ENCODE peak calls at places on chromosomes 1 and 21, in ten cellular contexts. O, D, F, U, W, L, G, E, V and H are unnamed samples.

GRCh38 chr1:6049419-6049818 is 3.7 kb downstream of the KCNAB2 start:
- DNase-seq in O (no peak), D (no peak), F (no peak), U (no peak), W (no peak), L (no peak), G (no peak), E (no peak), V (no peak), H (no peak)

GRCh38 chr1:53733447-53733931 is 5.5 kb downstream of the GLIS1 start:
- DNase-seq in O (no peak), D (peak), F (no peak), U (no peak), W (no peak), L (no peak), G (no peak), E (no peak), V (no peak), H (peak)

GRCh38 chr1:235882816-235883215 is 16.1 kb upstream of the LYST start:
- DNase-seq in O (no peak), D (no peak), F (no peak), U (no peak), W (no peak), L (no peak), G (peak), E (no peak), V (peak), H (no peak)

GRCh38 chr1:110421159-110421777 is 13.8 kb upstream of the LAMTOR5 start:
- DNase-seq in O (no peak), D (no peak), F (no peak), U (no peak), W (no peak), L (no peak), G (peak), E (no peak), V (no peak), H (no peak)

GRCh38 chr21:28207776-28208175 is 784.9 kb downstream of the LTN1 start:
- DNase-seq in O (no peak), D (peak), F (no peak), U (no peak), W (no peak), L (no peak), G (peak), E (no peak), V (no peak), H (peak)

GRCh38 chr1:44677201-44677520 is 2.6 kb downstream of the ARMH1 start:
- DNase-seq in O (no peak), D (no peak), F (no peak), U (peak), W (peak), L (no peak), G (peak), E (no peak), V (no peak), H (no peak)

GRCh38 chr1:93005252-93005598 is 44.0 kb upstream of the DIPK1A start:
- DNase-seq in O (no peak), D (no peak), F (no peak), U (no peak), W (no peak), L (no peak), G (no peak), E (no peak), V (no peak), H (no peak)

GRCh38 chr1:6593810-6594209 is 8.9 kb downstream of the KLHL21 start:
- DNase-seq in O (no peak), D (no peak), F (no peak), U (no peak), W (no peak), L (no peak), G (no peak), E (no peak), V (no peak), H (no peak)

GRCh38 chr1:41851589-41851988 is 67.1 kb downstream of the HIVEP3 start:
- DNase-seq in O (no peak), D (no peak), F (no peak), U (no peak), W (peak), L (no peak), G (peak), E (no peak), V (no peak), H (peak)

GRCh38 chr1:89949991-89950624 is 44.8 kb upstream of the ZNF326 start:
- DNase-seq in O (no peak), D (no peak), F (no peak), U (no peak), W (no peak), L (no peak), G (no peak), E (no peak), V (no peak), H (no peak)

GRCh38 chr1:205407970-205408369 is 13.9 kb downstream of the LEMD1 start:
- DNase-seq in O (no peak), D (no peak), F (no peak), U (no peak), W (no peak), L (no peak), G (no peak), E (no peak), V (no peak), H (no peak)

GRCh38 chr1:53584446-53585102 is 125.4 kb downstream of the DMRTB1 start:
- DNase-seq in O (no peak), D (no peak), F (peak), U (peak), W (no peak), L (no peak), G (no peak), E (no peak), V (no peak), H (no peak)

GRCh38 chr1:203765029-203765837 is at the start of gene LAX1:
- DNase-seq in O (peak), D (no peak), F (no peak), U (peak), W (peak), L (peak), G (no peak), E (peak), V (no peak), H (no peak)

GRCh38 chr1:226697608-226698544 is 41.2 kb downstream of the ITPKB start:
- DNase-seq in O (no peak), D (no peak), F (peak), U (no peak), W (no peak), L (no peak), G (no peak), E (no peak), V (no peak), H (no peak)

GRCh38 chr1:97364086-97364485 is 556.7 kb downstream of the DPYD start:
- DNase-seq in O (no peak), D (peak), F (no peak), U (no peak), W (no peak), L (no peak), G (peak), E (no peak), V (no peak), H (no peak)

GRCh38 chr1:208654241-208654640 is 410.1 kb upstream of the PLXNA2 start:
- DNase-seq in O (no peak), D (peak), F (no peak), U (no peak), W (peak), L (no peak), G (peak), E (no peak), V (no peak), H (peak)

GRCh38 chr1:98323396-98323795 is 338.1 kb upstream of the SNX7 start:
- DNase-seq in O (no peak), D (peak), F (no peak), U (no peak), W (peak), L (no peak), G (peak), E (no peak), V (no peak), H (no peak)

GRCh38 chr1:94909486-94909885 is 17.4 kb downstream of the CNN3 start:
- DNase-seq in O (no peak), D (no peak), F (no peak), U (no peak), W (no peak), L (no peak), G (peak), E (no peak), V (no peak), H (no peak)

GRCh38 chr1:7410156-7410555 is 360.9 kb upstream of the VAMP3 start:
- DNase-seq in O (no peak), D (no peak), F (no peak), U (no peak), W (no peak), L (no peak), G (no peak), E (no peak), V (peak), H (no peak)

GRCh38 chr1:200376521-200376920 is 33.3 kb downstream of the ZNF281 start:
- DNase-seq in O (no peak), D (no peak), F (no peak), U (no peak), W (no peak), L (no peak), G (peak), E (no peak), V (no peak), H (no peak)

GRCh38 chr21:37159053-37159776 is 86.2 kb downstream of the TTC3 start:
- DNase-seq in O (no peak), D (no peak), F (no peak), U (no peak), W (no peak), L (no peak), G (peak), E (no peak), V (no peak), H (no peak)

GRCh38 chr1:8431028-8431427 is 113.1 kb downstream of the SLC45A1 start:
- DNase-seq in O (peak), D (no peak), F (no peak), U (no peak), W (peak), L (no peak), G (no peak), E (peak), V (no peak), H (no peak)

GRCh38 chr1:173934440-173934839 is 17.3 kb upstream of the SERPINC1 start:
- DNase-seq in O (no peak), D (no peak), F (no peak), U (no peak), W (no peak), L (no peak), G (no peak), E (no peak), V (no peak), H (peak)

GRCh38 chr1:53949023-53949611 is 3.0 kb downstream of the LRRC42 start:
- DNase-seq in O (peak), D (no peak), F (no peak), U (no peak), W (peak), L (no peak), G (peak), E (no peak), V (no peak), H (peak)

GRCh38 chr1:155307247-155307740 is 1.4 kb upstream of the FDPS start:
- DNase-seq in O (no peak), D (no peak), F (no peak), U (no peak), W (no peak), L (no peak), G (peak), E (no peak), V (no peak), H (no peak)

GRCh38 chr1:225882699-225883615 is 777 bp upstream of the TMEM63A start:
- DNase-seq in O (no peak), D (no peak), F (peak), U (peak), W (no peak), L (no peak), G (peak), E (no peak), V (peak), H (no peak)

GRCh38 chr1:179142889-179143299 is 61.0 kb downstream of the TOR3A start:
- DNase-seq in O (no peak), D (peak), F (no peak), U (no peak), W (peak), L (no peak), G (peak), E (no peak), V (no peak), H (peak)

GRCh38 chr1:2948001-2948750 is 73.1 kb upstream of the ACTRT2 start:
- DNase-seq in O (no peak), D (no peak), F (peak), U (peak), W (no peak), L (no peak), G (no peak), E (no peak), V (no peak), H (no peak)

GRCh38 chr1:19232526-19232851 is 18.8 kb downstream of the EMC1 start:
- DNase-seq in O (no peak), D (no peak), F (peak), U (no peak), W (no peak), L (no peak), G (no peak), E (no peak), V (no peak), H (peak)

GRCh38 chr1:221117548-221117951 is 238.3 kb downstream of the HLX start:
- DNase-seq in O (no peak), D (peak), F (peak), U (no peak), W (no peak), L (no peak), G (peak), E (no peak), V (no peak), H (peak)

GRCh38 chr1:206556047-206556747 is 48.9 kb downstream of the RASSF5 start:
- DNase-seq in O (no peak), D (no peak), F (no peak), U (no peak), W (no peak), L (no peak), G (no peak), E (no peak), V (no peak), H (no peak)

GRCh38 chr1:216330262-216330661 is 93.0 kb downstream of the USH2A start:
- DNase-seq in O (no peak), D (no peak), F (no peak), U (no peak), W (no peak), L (no peak), G (no peak), E (no peak), V (no peak), H (no peak)

GRCh38 chr1:172903581-172904220 is 147.0 kb downstream of the TNFSF18 start:
- DNase-seq in O (no peak), D (no peak), F (no peak), U (no peak), W (no peak), L (no peak), G (peak), E (no peak), V (no peak), H (no peak)

GRCh38 chr1:21590116-21590905 is 78.8 kb downstream of the RAP1GAP start:
- DNase-seq in O (no peak), D (no peak), F (no peak), U (no peak), W (no peak), L (no peak), G (peak), E (no peak), V (no peak), H (no peak)

GRCh38 chr1:212928323-212929281 is 21.7 kb upstream of the VASH2 start:
- DNase-seq in O (no peak), D (no peak), F (peak), U (no peak), W (no peak), L (no peak), G (no peak), E (no peak), V (no peak), H (no peak)

GRCh38 chr1:57378564-57378963 is 45.3 kb downstream of the DAB1 start:
- DNase-seq in O (no peak), D (no peak), F (no peak), U (no peak), W (no peak), L (no peak), G (no peak), E (no peak), V (no peak), H (no peak)